ENCODE peak calls at places on chromosomes 16 and 17, in six cellular contexts. B is heart right ventricle, F is bronchial epithelial cell, L is sigmoid colon, Y is HFFc6, X is cardiac muscle cell. W is an unnamed sample.

GRCh38 chr17:67042104-67042899 is 2.1 kb upstream of the CACNG1 start:
- DNase-seq in L (no peak), Y (no peak), F (no peak), B (no peak), X (no peak), W (no peak)

GRCh38 chr16:70701998-70702397 is 16.1 kb upstream of the MTSS2 start:
- DNase-seq in B (no peak), Y (no peak), F (peak), L (no peak), X (no peak), W (no peak)

GRCh38 chr16:80656161-80656560 is 115.4 kb downstream of the DYNLRB2 start:
- DNase-seq in B (no peak), L (no peak), Y (no peak), X (no peak), F (no peak), W (no peak)

GRCh38 chr17:296906-297690 is 55.5 kb downstream of the RPH3AL start:
- DNase-seq in Y (no peak), F (no peak), X (no peak), L (peak), B (no peak), W (peak)

GRCh38 chr16:85173077-85173980 is 61.1 kb upstream of the CIBAR2 start:
- DNase-seq in Y (peak), L (no peak), F (peak), B (no peak), X (peak), W (no peak)

GRCh38 chr17:2138318-2138717 is 83.4 kb downstream of the HIC1 start:
- DNase-seq in F (no peak), B (no peak), X (no peak), Y (peak), L (no peak), W (no peak)

GRCh38 chr17:10857976-10858375 is 20.1 kb upstream of the PIRT start:
- DNase-seq in F (no peak), B (no peak), Y (no peak), X (no peak), L (no peak), W (no peak)

GRCh38 chr17:73320601-73321264 is 8.9 kb upstream of the CDC42EP4 start:
- DNase-seq in L (no peak), Y (peak), X (no peak), F (no peak), B (no peak), W (no peak)

GRCh38 chr16:88469615-88470395 is 16.7 kb downstream of the ZFPM1 start:
- DNase-seq in Y (no peak), X (no peak), F (no peak), L (no peak), B (no peak), W (no peak)

GRCh38 chr17:33651631-33652030 is 358.5 kb upstream of the ASIC2 start:
- DNase-seq in L (no peak), F (no peak), Y (no peak), X (no peak), B (no peak), W (no peak)

GRCh38 chr16:1870365-1871082 is 1.4 kb downstream of the MEIOB start:
- DNase-seq in X (peak), L (no peak), B (no peak), Y (peak), F (peak), W (no peak)

GRCh38 chr17:14061666-14062560 is 7.4 kb upstream of the COX10 start:
- DNase-seq in B (no peak), L (no peak), X (peak), Y (peak), F (peak), W (no peak)

GRCh38 chr16:25747160-25747758 is 55.5 kb downstream of the HS3ST4 start:
- DNase-seq in Y (no peak), B (no peak), L (no peak), F (no peak), X (no peak), W (no peak)

GRCh38 chr17:81601525-81602120 is 35.3 kb downstream of the NPLOC4 start:
- DNase-seq in Y (peak), B (no peak), X (peak), L (no peak), F (peak), W (no peak)

GRCh38 chr17:79857095-79857494 is 17.9 kb upstream of the CBX4 start:
- DNase-seq in L (no peak), X (no peak), F (no peak), B (no peak), Y (no peak), W (no peak)

GRCh38 chr16:76235426-76235825 is 41.8 kb upstream of the CNTNAP4 start:
- DNase-seq in L (no peak), B (no peak), X (no peak), F (no peak), Y (no peak), W (no peak)

GRCh38 chr17:75837899-75838298 is 6.3 kb downstream of the UNC13D start:
- DNase-seq in B (no peak), F (no peak), X (no peak), L (no peak), Y (no peak), W (no peak)

GRCh38 chr17:4587803-4588202 is 3.5 kb downstream of the SMTNL2 start:
- DNase-seq in F (no peak), B (peak), L (no peak), X (peak), Y (no peak), W (no peak)

GRCh38 chr16:85425061-85425662 is 188.0 kb upstream of the GSE1 start:
- DNase-seq in Y (no peak), X (no peak), L (peak), F (no peak), B (no peak), W (peak)

GRCh38 chr16:53415504-53415903 is 18.8 kb upstream of the RBL2 start:
- DNase-seq in B (no peak), L (no peak), F (peak), X (no peak), Y (no peak), W (no peak)

GRCh38 chr16:11084484-11085024 is 140.2 kb downstream of the CLEC16A start:
- DNase-seq in B (no peak), F (no peak), X (peak), L (peak), Y (peak), W (no peak)

GRCh38 chr16:740459-740763 is 386 bp downstream of the CIAO3 start:
- DNase-seq in X (no peak), B (no peak), F (no peak), L (no peak), Y (no peak), W (no peak)

GRCh38 chr16:65315004-65315398 is 193.1 kb upstream of the CDH11 start:
- DNase-seq in Y (no peak), B (peak), X (peak), L (peak), F (no peak), W (no peak)

GRCh38 chr16:25093208-25094061 is 18.1 kb upstream of the LCMT1 start:
- DNase-seq in F (no peak), Y (no peak), B (no peak), X (no peak), L (no peak), W (no peak)

GRCh38 chr17:731943-732787 is at the start of gene TLCD3A:
- DNase-seq in B (peak), X (peak), F (peak), L (peak), Y (peak), W (no peak)

GRCh38 chr17:74099441-74100340 is 103.8 kb upstream of the RPL38 start:
- DNase-seq in Y (no peak), F (no peak), B (no peak), L (no peak), X (no peak), W (no peak)

GRCh38 chr16:78065344-78065743 is 34.1 kb upstream of the WWOX start:
- DNase-seq in B (no peak), F (no peak), L (no peak), Y (no peak), X (peak), W (no peak)

GRCh38 chr16:52405441-52405840 is 141.5 kb downstream of the TOX3 start:
- DNase-seq in B (no peak), X (no peak), F (peak), L (no peak), Y (no peak), W (no peak)

GRCh38 chr17:61490540-61490975 is 38.3 kb downstream of the TBX4 start:
- DNase-seq in X (peak), Y (peak), L (no peak), F (peak), B (no peak), W (no peak)

GRCh38 chr16:11136600-11136999 is 119.4 kb downstream of the SOCS1 start:
- DNase-seq in B (peak), F (no peak), L (no peak), Y (peak), X (peak), W (peak)

GRCh38 chr17:4536742-4537411 is 18.3 kb downstream of the MYBBP1A start:
- DNase-seq in Y (no peak), B (peak), X (peak), L (no peak), F (no peak), W (no peak)

GRCh38 chr16:17452931-17453330 is 17.8 kb downstream of the XYLT1 start:
- DNase-seq in X (no peak), Y (peak), L (no peak), F (no peak), B (no peak), W (no peak)

GRCh38 chr17:50361561-50362480 is 11.2 kb downstream of the MRPL27 start:
- DNase-seq in L (peak), X (peak), B (no peak), F (peak), Y (peak), W (no peak)

GRCh38 chr17:62064029-62064790 is 868 bp downstream of the MED13 start:
- DNase-seq in X (peak), Y (no peak), F (peak), B (no peak), L (no peak), W (no peak)

GRCh38 chr17:78474631-78475146 is 96.2 kb downstream of the PGS1 start:
- DNase-seq in Y (no peak), B (no peak), F (no peak), X (no peak), L (no peak), W (peak)

GRCh38 chr16:74575175-74575804 is 31.6 kb downstream of the GLG1 start:
- DNase-seq in X (no peak), F (no peak), B (no peak), L (no peak), Y (no peak), W (no peak)
- TF ChIP-seq CTCF in X (no peak), F (no peak), B (no peak), L (no peak), Y (peak), W (no peak)

GRCh38 chr16:3904875-3905274 is 24.4 kb upstream of the CREBBP start:
- DNase-seq in X (no peak), F (no peak), B (no peak), L (no peak), Y (no peak), W (peak)

GRCh38 chr16:3909791-3910583 is 29.5 kb upstream of the CREBBP start:
- DNase-seq in F (no peak), L (no peak), Y (no peak), B (no peak), X (no peak), W (peak)

GRCh38 chr16:3906363-3906762 is 25.9 kb upstream of the CREBBP start:
- DNase-seq in X (no peak), L (no peak), F (no peak), B (no peak), Y (no peak), W (no peak)

GRCh38 chr16:3908951-3909437 is 28.5 kb upstream of the CREBBP start:
- DNase-seq in B (no peak), Y (no peak), X (no peak), L (no peak), F (no peak), W (peak)

DNA sequence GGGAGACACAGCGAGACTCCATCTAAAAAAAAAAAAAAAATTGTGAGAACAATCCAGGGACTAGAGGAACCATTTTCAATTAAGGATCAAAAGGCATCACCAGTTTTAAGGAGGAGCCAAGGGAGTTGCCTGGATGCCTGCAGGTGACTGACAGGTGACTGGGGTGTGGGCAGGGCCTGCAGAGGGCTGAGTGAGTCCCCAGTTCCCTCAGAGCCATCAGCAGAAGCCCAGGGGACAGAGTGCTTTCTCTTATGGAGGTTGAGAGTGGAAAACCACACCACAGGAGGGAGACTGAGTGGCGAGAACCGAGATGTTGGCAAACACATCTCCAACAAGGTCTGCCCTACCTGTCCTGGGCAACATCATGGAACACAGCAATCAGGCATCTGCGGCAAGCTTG is 27.1 kb upstream of the CREBBP start:
- DNase-seq in F (no peak), L (no peak), X (no peak), B (no peak), Y (no peak), W (peak)
- TF ChIP-seq CTCF in F (no peak), L (no peak), X (no peak), B (no peak), Y (no peak), W (no peak)

GRCh38 chr17:43170766-43171681 is at the start of gene NBR1:
- DNase-seq in X (peak), B (peak), F (peak), L (peak), Y (peak), W (peak)
- TF ChIP-seq CTCF in X (peak), B (peak), F (no peak), L (no peak), Y (peak), W (peak)

DNA sequence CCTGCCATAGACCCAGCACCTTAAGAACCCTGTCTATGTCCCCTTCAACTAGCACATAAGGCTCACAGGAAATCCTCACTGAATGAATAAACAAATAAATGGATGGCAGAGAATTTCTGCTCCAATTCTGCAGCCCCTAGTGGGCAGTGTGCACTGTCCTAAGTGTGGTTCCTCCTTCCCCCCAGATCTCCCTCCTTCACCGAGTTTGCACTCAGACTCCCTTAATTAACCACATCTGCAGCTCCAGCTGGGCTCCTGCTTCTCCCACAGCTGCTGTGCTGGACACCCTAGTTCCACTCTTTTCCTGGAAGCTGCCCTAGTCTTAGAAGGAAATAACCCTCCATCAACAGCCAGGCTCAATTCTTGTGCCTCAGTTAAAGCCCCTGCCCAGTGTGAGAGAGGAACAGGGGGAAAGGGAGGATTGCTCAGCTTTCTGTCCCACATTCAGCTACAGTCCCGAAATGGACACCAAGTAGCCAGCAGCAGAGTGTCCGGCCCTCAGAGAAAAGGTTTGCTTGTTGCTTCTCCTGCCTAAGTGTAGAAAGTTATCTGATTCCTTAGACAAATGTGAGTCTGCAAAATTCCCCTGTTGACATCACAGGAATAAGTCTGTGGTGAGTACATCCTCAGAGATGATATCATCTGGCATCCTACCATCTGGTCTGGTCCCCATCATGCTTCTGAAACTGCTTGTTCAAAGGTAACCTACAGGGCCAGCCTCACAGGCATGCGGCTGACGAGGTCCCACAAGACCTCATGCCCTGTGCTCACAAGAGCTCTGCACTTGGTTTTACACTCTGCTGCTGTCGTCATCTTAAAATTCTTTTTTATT is 12.3 kb downstream of the LRRC3C start:
- DNase-seq in B (no peak), F (peak), X (peak), Y (peak), L (no peak), W (no peak)
- TF ChIP-seq CTCF in B (no peak), F (peak), X (peak), Y (peak), L (no peak), W (peak)

GRCh38 chr17:9321862-9322261 is 253.8 kb downstream of the STX8 start:
- DNase-seq in Y (no peak), L (no peak), B (no peak), X (no peak), F (no peak), W (no peak)

GRCh38 chr17:9324864-9325263 is 250.8 kb downstream of the STX8 start:
- DNase-seq in X (peak), L (no peak), Y (no peak), F (peak), B (no peak), W (no peak)

GRCh38 chr17:9322298-9322697 is 253.3 kb downstream of the STX8 start:
- DNase-seq in X (no peak), B (no peak), Y (no peak), L (no peak), F (no peak), W (no peak)
- TF ChIP-seq CTCF in X (no peak), B (no peak), Y (no peak), L (no peak), F (no peak), W (no peak)

GRCh38 chr16:67179421-67180080 is 4.2 kb downstream of the MATCAP1 start:
- DNase-seq in B (no peak), X (no peak), L (no peak), Y (no peak), F (peak), W (no peak)
- TF ChIP-seq CTCF in B (no peak), X (no peak), L (no peak), Y (peak), F (peak), W (peak)

GRCh38 chr16:89669755-89670154 is 12.1 kb downstream of the SPATA33 start:
- DNase-seq in F (no peak), B (no peak), Y (no peak), X (no peak), L (no peak), W (peak)

GRCh38 chr16:89670496-89671431 is 13.1 kb downstream of the SPATA33 start:
- DNase-seq in F (peak), X (peak), Y (peak), L (no peak), B (no peak), W (peak)

GRCh38 chr16:89672177-89672941 is 14.1 kb upstream of the CDK10 start:
- DNase-seq in F (no peak), Y (no peak), X (no peak), B (no peak), L (no peak), W (peak)

GRCh38 chr16:89668790-89669158 is 11.1 kb downstream of the SPATA33 start:
- DNase-seq in X (no peak), Y (no peak), F (no peak), B (no peak), L (no peak), W (peak)

DNA sequence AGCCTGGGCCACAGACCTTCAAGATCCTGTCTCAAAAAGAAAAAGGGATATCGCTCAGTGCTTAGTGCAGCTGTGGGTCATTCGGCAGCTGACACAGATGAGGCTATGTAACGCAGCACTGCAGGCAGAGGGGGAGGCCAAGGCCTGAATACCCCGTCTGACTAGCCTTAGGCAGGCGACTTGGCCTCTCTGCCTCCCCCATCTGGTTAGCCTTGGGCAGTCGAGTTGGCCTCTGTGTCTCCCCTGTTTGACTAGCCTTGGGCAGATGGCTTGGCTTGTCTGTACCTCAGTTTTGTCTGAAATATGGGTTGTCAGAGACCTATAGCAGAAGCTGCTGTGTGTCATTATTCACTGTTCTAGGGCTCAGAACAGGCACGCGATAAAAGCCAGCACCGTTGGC is 10.0 kb downstream of the SPATA33 start:
- DNase-seq in Y (no peak), F (no peak), L (no peak), X (no peak), B (no peak), W (peak)
- TF ChIP-seq CTCF in Y (no peak), F (no peak), L (no peak), X (no peak), B (no peak), W (no peak)

GRCh38 chr17:16019347-16019746 is 19.7 kb downstream of the TTC19 start:
- DNase-seq in Y (no peak), L (no peak), X (no peak), B (no peak), F (no peak), W (no peak)

DNA sequence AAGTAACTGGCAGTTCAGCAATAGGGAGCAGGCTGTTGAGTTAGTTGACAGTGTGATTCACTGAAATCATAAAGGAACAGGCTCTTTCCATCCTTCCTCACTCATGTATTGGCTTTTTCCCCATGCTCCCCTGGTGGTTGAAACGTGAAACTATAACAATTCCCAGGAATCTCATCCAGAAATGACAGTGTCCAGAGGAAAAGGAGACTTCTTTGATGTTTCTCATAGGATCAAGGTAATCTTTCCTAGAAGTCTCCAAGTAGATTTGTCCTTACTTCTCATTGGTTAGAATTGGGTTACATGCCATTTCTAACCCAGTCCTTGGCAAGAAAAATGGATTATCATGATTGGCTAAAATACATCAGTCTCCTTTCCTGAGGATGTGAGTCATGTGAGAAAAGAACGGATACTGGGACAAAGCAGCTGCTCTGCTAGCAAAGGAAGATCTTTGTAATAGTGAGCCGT is 14.4 kb downstream of the TTC19 start:
- DNase-seq in B (no peak), F (peak), Y (peak), L (no peak), X (peak), W (no peak)
- TF ChIP-seq CTCF in B (no peak), F (peak), Y (peak), L (no peak), X (peak), W (peak)

GRCh38 chr16:74450967-74451760 is 29.9 kb upstream of the CLEC18B start:
- DNase-seq in X (no peak), Y (no peak), B (no peak), L (no peak), F (no peak), W (no peak)

GRCh38 chr16:74448990-74449389 is 27.7 kb upstream of the CLEC18B start:
- DNase-seq in Y (peak), L (peak), X (peak), F (peak), B (peak), W (no peak)

GRCh38 chr16:74447578-74447977 is 26.3 kb upstream of the CLEC18B start:
- DNase-seq in L (no peak), X (no peak), F (no peak), B (peak), Y (no peak), W (no peak)

GRCh38 chr16:74450236-74450635 is 29.0 kb upstream of the CLEC18B start:
- DNase-seq in F (no peak), L (no peak), Y (no peak), B (no peak), X (peak), W (no peak)

GRCh38 chr16:74449470-74449869 is 28.2 kb upstream of the CLEC18B start:
- DNase-seq in Y (peak), B (no peak), L (peak), X (no peak), F (peak), W (no peak)
- TF ChIP-seq CTCF in Y (peak), B (no peak), L (no peak), X (peak), F (peak), W (peak)

GRCh38 chr16:57957396-57958392 is 13.2 kb downstream of the CNGB1 start:
- DNase-seq in X (no peak), L (no peak), B (no peak), Y (no peak), F (no peak), W (no peak)
- TF ChIP-seq CTCF in X (no peak), L (no peak), B (no peak), Y (no peak), F (no peak), W (no peak)